ENCODE peak calls at places on chromosome 19, in nine cellular contexts. One of them, this sample, is unnamed.

GRCh38 chr19:19094513-19094912 is 30.7 kb downstream of the SLC25A42 start:
- DNase-seq in fibroblast of pulmonary artery: no peak
- DNase-seq in lower leg skin: no peak
- DNase-seq in AG04450: no peak
- DNase-seq in CD8-positive, alpha-beta T cell: no peak
- DNase-seq in WTC11: no peak
- DNase-seq in type B pancreatic cell: no peak
- DNase-seq in foreskin keratinocyte: no peak
- DNase-seq in brain microvascular endothelial cell: no peak
- DNase-seq in this sample: no peak

GRCh38 chr19:49390978-49391304 is 2.9 kb downstream of the KASH5 start:
- DNase-seq in fibroblast of pulmonary artery: no peak
- DNase-seq in brain microvascular endothelial cell: no peak
- DNase-seq in CD8-positive, alpha-beta T cell: no peak
- DNase-seq in type B pancreatic cell: no peak
- DNase-seq in lower leg skin: no peak
- DNase-seq in foreskin keratinocyte: no peak
- DNase-seq in AG04450: no peak
- DNase-seq in WTC11: no peak
- DNase-seq in this sample: no peak

GRCh38 chr19:38773469-38774177 is at the start of gene LGALS7:
- DNase-seq in type B pancreatic cell: no peak
- DNase-seq in brain microvascular endothelial cell: no peak
- DNase-seq in WTC11: no peak
- DNase-seq in foreskin keratinocyte: no peak
- DNase-seq in lower leg skin: no peak
- DNase-seq in CD8-positive, alpha-beta T cell: no peak
- DNase-seq in AG04450: no peak
- DNase-seq in fibroblast of pulmonary artery: no peak
- DNase-seq in this sample: no peak

GRCh38 chr19:53328967-53329366 is 4.6 kb upstream of the ZNF845 start:
- DNase-seq in foreskin keratinocyte: no peak
- DNase-seq in CD8-positive, alpha-beta T cell: peak; percentile 24
- DNase-seq in brain microvascular endothelial cell: no peak
- DNase-seq in fibroblast of pulmonary artery: peak; percentile 17
- DNase-seq in WTC11: peak; percentile 68
- DNase-seq in lower leg skin: no peak
- DNase-seq in type B pancreatic cell: no peak
- DNase-seq in AG04450: no peak
- DNase-seq in this sample: no peak

GRCh38 chr19:46704379-46705076 is 12.4 kb downstream of the PRKD2 start:
- DNase-seq in foreskin keratinocyte: no peak
- DNase-seq in type B pancreatic cell: no peak
- DNase-seq in CD8-positive, alpha-beta T cell: peak; percentile 80
- DNase-seq in brain microvascular endothelial cell: peak; percentile 37
- DNase-seq in AG04450: no peak
- DNase-seq in lower leg skin: peak; percentile 57
- DNase-seq in WTC11: peak; percentile 96
- DNase-seq in fibroblast of pulmonary artery: peak; percentile 55
- DNase-seq in this sample: peak; percentile 91

GRCh38 chr19:5138606-5139594 is 170.0 kb downstream of the KDM4B start:
- DNase-seq in type B pancreatic cell: no peak
- DNase-seq in AG04450: no peak
- DNase-seq in fibroblast of pulmonary artery: peak; percentile 93
- DNase-seq in WTC11: no peak
- DNase-seq in brain microvascular endothelial cell: peak; percentile 94
- DNase-seq in CD8-positive, alpha-beta T cell: peak; percentile 88
- DNase-seq in lower leg skin: peak; percentile 45
- DNase-seq in foreskin keratinocyte: peak; percentile 16
- DNase-seq in this sample: no peak

GRCh38 chr19:50252111-50252886 is 48.9 kb downstream of the MYH14 start:
- DNase-seq in brain microvascular endothelial cell: peak; percentile 16
- DNase-seq in fibroblast of pulmonary artery: peak; percentile 32
- DNase-seq in type B pancreatic cell: no peak
- DNase-seq in CD8-positive, alpha-beta T cell: no peak
- DNase-seq in lower leg skin: no peak
- DNase-seq in AG04450: no peak
- DNase-seq in WTC11: peak; percentile 82
- DNase-seq in foreskin keratinocyte: no peak
- DNase-seq in this sample: no peak

GRCh38 chr19:3653865-3654513 is 27.4 kb upstream of the CACTIN start:
- DNase-seq in fibroblast of pulmonary artery: no peak
- DNase-seq in brain microvascular endothelial cell: no peak
- DNase-seq in CD8-positive, alpha-beta T cell: no peak
- DNase-seq in lower leg skin: no peak
- DNase-seq in WTC11: peak; percentile 60
- DNase-seq in foreskin keratinocyte: no peak
- DNase-seq in AG04450: no peak
- DNase-seq in type B pancreatic cell: no peak
- DNase-seq in this sample: peak; percentile 60

GRCh38 chr19:36060430-36060829 is 5.7 kb downstream of the WDR62 start:
- DNase-seq in lower leg skin: no peak
- DNase-seq in fibroblast of pulmonary artery: peak; percentile 79
- DNase-seq in AG04450: peak; percentile 29
- DNase-seq in CD8-positive, alpha-beta T cell: no peak
- DNase-seq in brain microvascular endothelial cell: peak; percentile 58
- DNase-seq in foreskin keratinocyte: no peak
- DNase-seq in type B pancreatic cell: no peak
- DNase-seq in WTC11: peak; percentile 54
- DNase-seq in this sample: peak; percentile 82

GRCh38 chr19:48608798-48609263 is 2.3 kb downstream of the SPACA4 start:
- DNase-seq in foreskin keratinocyte: no peak
- DNase-seq in CD8-positive, alpha-beta T cell: peak; percentile 57
- DNase-seq in brain microvascular endothelial cell: peak; percentile 33
- DNase-seq in type B pancreatic cell: no peak
- DNase-seq in AG04450: no peak
- DNase-seq in WTC11: peak; percentile 63
- DNase-seq in fibroblast of pulmonary artery: peak; percentile 49
- DNase-seq in lower leg skin: no peak
- DNase-seq in this sample: peak; percentile 61

GRCh38 chr19:34265221-34265650 is 10.9 kb downstream of the GARRE1 start:
- DNase-seq in CD8-positive, alpha-beta T cell: no peak
- DNase-seq in lower leg skin: no peak
- DNase-seq in foreskin keratinocyte: peak; percentile 55
- DNase-seq in AG04450: no peak
- DNase-seq in WTC11: no peak
- DNase-seq in type B pancreatic cell: no peak
- DNase-seq in brain microvascular endothelial cell: no peak
- DNase-seq in fibroblast of pulmonary artery: no peak
- DNase-seq in this sample: no peak

GRCh38 chr19:55137915-55138314 is 11.1 kb downstream of the TNNT1 start:
- DNase-seq in foreskin keratinocyte: no peak
- DNase-seq in CD8-positive, alpha-beta T cell: no peak
- DNase-seq in lower leg skin: no peak
- DNase-seq in WTC11: no peak
- DNase-seq in AG04450: no peak
- DNase-seq in brain microvascular endothelial cell: no peak
- DNase-seq in fibroblast of pulmonary artery: no peak
- DNase-seq in type B pancreatic cell: no peak
- DNase-seq in this sample: no peak

GRCh38 chr19:926595-927043 is 784 bp downstream of the ARID3A start:
- DNase-seq in foreskin keratinocyte: no peak
- DNase-seq in WTC11: no peak
- DNase-seq in fibroblast of pulmonary artery: peak; percentile 53
- DNase-seq in CD8-positive, alpha-beta T cell: no peak
- DNase-seq in AG04450: no peak
- DNase-seq in type B pancreatic cell: peak; percentile 68
- DNase-seq in lower leg skin: no peak
- DNase-seq in brain microvascular endothelial cell: peak; percentile 28
- DNase-seq in this sample: no peak

GRCh38 chr19:29671393-29672076 is 6.3 kb downstream of the PLEKHF1 start:
- DNase-seq in lower leg skin: no peak
- DNase-seq in WTC11: no peak
- DNase-seq in brain microvascular endothelial cell: peak; percentile 24
- DNase-seq in foreskin keratinocyte: peak; percentile 87
- DNase-seq in CD8-positive, alpha-beta T cell: peak; percentile 96
- DNase-seq in type B pancreatic cell: no peak
- DNase-seq in fibroblast of pulmonary artery: peak; percentile 72
- DNase-seq in AG04450: no peak
- DNase-seq in this sample: no peak

GRCh38 chr19:4229179-4229931 is at the start of gene EBI3:
- DNase-seq in WTC11: no peak
- DNase-seq in fibroblast of pulmonary artery: peak; percentile 63
- DNase-seq in AG04450: no peak
- DNase-seq in lower leg skin: no peak
- DNase-seq in foreskin keratinocyte: no peak
- DNase-seq in CD8-positive, alpha-beta T cell: no peak
- DNase-seq in brain microvascular endothelial cell: peak; percentile 70
- DNase-seq in type B pancreatic cell: no peak
- DNase-seq in this sample: peak; percentile 48

GRCh38 chr19:18216789-18217188 is 9.4 kb downstream of the PDE4C start:
- DNase-seq in foreskin keratinocyte: no peak
- DNase-seq in lower leg skin: no peak
- DNase-seq in AG04450: no peak
- DNase-seq in type B pancreatic cell: no peak
- DNase-seq in brain microvascular endothelial cell: no peak
- DNase-seq in WTC11: no peak
- DNase-seq in fibroblast of pulmonary artery: no peak
- DNase-seq in CD8-positive, alpha-beta T cell: no peak
- DNase-seq in this sample: no peak

GRCh38 chr19:20453424-20453938 is 112.1 kb downstream of the ZNF737 start:
- DNase-seq in type B pancreatic cell: no peak
- DNase-seq in CD8-positive, alpha-beta T cell: no peak
- DNase-seq in fibroblast of pulmonary artery: no peak
- DNase-seq in foreskin keratinocyte: no peak
- DNase-seq in WTC11: no peak
- DNase-seq in AG04450: no peak
- DNase-seq in lower leg skin: no peak
- DNase-seq in brain microvascular endothelial cell: no peak
- DNase-seq in this sample: no peak

GRCh38 chr19:44653977-44654784 is 10.5 kb downstream of the PVR start:
- DNase-seq in WTC11: peak; percentile 83
- DNase-seq in CD8-positive, alpha-beta T cell: peak; percentile 73
- DNase-seq in type B pancreatic cell: no peak
- DNase-seq in foreskin keratinocyte: no peak
- DNase-seq in brain microvascular endothelial cell: peak; percentile 46
- DNase-seq in AG04450: no peak
- DNase-seq in lower leg skin: peak; percentile 69
- DNase-seq in fibroblast of pulmonary artery: peak; percentile 58
- DNase-seq in this sample: peak; percentile 66

GRCh38 chr19:33186835-33187540 is 7.1 kb upstream of the LRP3 start:
- DNase-seq in lower leg skin: no peak
- DNase-seq in foreskin keratinocyte: no peak
- DNase-seq in brain microvascular endothelial cell: no peak
- DNase-seq in type B pancreatic cell: no peak
- DNase-seq in AG04450: no peak
- DNase-seq in WTC11: peak; percentile 17
- DNase-seq in fibroblast of pulmonary artery: no peak
- DNase-seq in CD8-positive, alpha-beta T cell: no peak
- DNase-seq in this sample: no peak

GRCh38 chr19:23203841-23204344 is 46.3 kb downstream of the ZNF724 start:
- DNase-seq in WTC11: peak; percentile 66
- DNase-seq in CD8-positive, alpha-beta T cell: no peak
- DNase-seq in fibroblast of pulmonary artery: no peak
- DNase-seq in lower leg skin: no peak
- DNase-seq in brain microvascular endothelial cell: no peak
- DNase-seq in foreskin keratinocyte: no peak
- DNase-seq in type B pancreatic cell: no peak
- DNase-seq in AG04450: no peak
- DNase-seq in this sample: peak; percentile 48

GRCh38 chr19:11254662-11255061 is 7.7 kb downstream of the DOCK6 start:
- DNase-seq in foreskin keratinocyte: no peak
- DNase-seq in type B pancreatic cell: no peak
- DNase-seq in brain microvascular endothelial cell: no peak
- DNase-seq in AG04450: no peak
- DNase-seq in lower leg skin: no peak
- DNase-seq in fibroblast of pulmonary artery: no peak
- DNase-seq in WTC11: no peak
- DNase-seq in CD8-positive, alpha-beta T cell: no peak
- DNase-seq in this sample: no peak
- TF ChIP-seq CTCF in foreskin keratinocyte: peak; percentile 42
- TF ChIP-seq CTCF in type B pancreatic cell: no peak
- TF ChIP-seq CTCF in brain microvascular endothelial cell: peak; percentile 34
- TF ChIP-seq CTCF in AG04450: no peak
- TF ChIP-seq CTCF in lower leg skin: no peak
- TF ChIP-seq CTCF in fibroblast of pulmonary artery: no peak
- TF ChIP-seq CTCF in WTC11: no peak
- TF ChIP-seq CTCF in CD8-positive, alpha-beta T cell: no peak
- TF ChIP-seq CTCF in this sample: no peak

GRCh38 chr19:10471909-10472308 is 31.2 kb downstream of the KEAP1 start:
- DNase-seq in lower leg skin: no peak
- DNase-seq in fibroblast of pulmonary artery: peak; percentile 64
- DNase-seq in foreskin keratinocyte: no peak
- DNase-seq in WTC11: no peak
- DNase-seq in AG04450: no peak
- DNase-seq in type B pancreatic cell: no peak
- DNase-seq in CD8-positive, alpha-beta T cell: no peak
- DNase-seq in brain microvascular endothelial cell: peak; percentile 35
- DNase-seq in this sample: no peak
- TF ChIP-seq CTCF in lower leg skin: no peak
- TF ChIP-seq CTCF in fibroblast of pulmonary artery: peak; percentile 51
- TF ChIP-seq CTCF in foreskin keratinocyte: peak; percentile 66
- TF ChIP-seq CTCF in WTC11: no peak
- TF ChIP-seq CTCF in AG04450: peak; percentile 56
- TF ChIP-seq CTCF in type B pancreatic cell: peak; percentile 65
- TF ChIP-seq CTCF in CD8-positive, alpha-beta T cell: peak; percentile 29
- TF ChIP-seq CTCF in brain microvascular endothelial cell: peak; percentile 50
- TF ChIP-seq CTCF in this sample: peak; percentile 39

GRCh38 chr19:32138416-32138815 is 207.0 kb upstream of the ZNF507 start:
- DNase-seq in AG04450: no peak
- DNase-seq in WTC11: peak; percentile 24
- DNase-seq in CD8-positive, alpha-beta T cell: no peak
- DNase-seq in foreskin keratinocyte: no peak
- DNase-seq in brain microvascular endothelial cell: no peak
- DNase-seq in type B pancreatic cell: no peak
- DNase-seq in fibroblast of pulmonary artery: no peak
- DNase-seq in lower leg skin: no peak
- DNase-seq in this sample: no peak
- TF ChIP-seq CTCF in AG04450: no peak
- TF ChIP-seq CTCF in WTC11: no peak
- TF ChIP-seq CTCF in CD8-positive, alpha-beta T cell: no peak
- TF ChIP-seq CTCF in foreskin keratinocyte: no peak
- TF ChIP-seq CTCF in brain microvascular endothelial cell: no peak
- TF ChIP-seq CTCF in type B pancreatic cell: peak; percentile 55
- TF ChIP-seq CTCF in fibroblast of pulmonary artery: no peak
- TF ChIP-seq CTCF in lower leg skin: no peak
- TF ChIP-seq CTCF in this sample: peak; percentile 28

DNA sequence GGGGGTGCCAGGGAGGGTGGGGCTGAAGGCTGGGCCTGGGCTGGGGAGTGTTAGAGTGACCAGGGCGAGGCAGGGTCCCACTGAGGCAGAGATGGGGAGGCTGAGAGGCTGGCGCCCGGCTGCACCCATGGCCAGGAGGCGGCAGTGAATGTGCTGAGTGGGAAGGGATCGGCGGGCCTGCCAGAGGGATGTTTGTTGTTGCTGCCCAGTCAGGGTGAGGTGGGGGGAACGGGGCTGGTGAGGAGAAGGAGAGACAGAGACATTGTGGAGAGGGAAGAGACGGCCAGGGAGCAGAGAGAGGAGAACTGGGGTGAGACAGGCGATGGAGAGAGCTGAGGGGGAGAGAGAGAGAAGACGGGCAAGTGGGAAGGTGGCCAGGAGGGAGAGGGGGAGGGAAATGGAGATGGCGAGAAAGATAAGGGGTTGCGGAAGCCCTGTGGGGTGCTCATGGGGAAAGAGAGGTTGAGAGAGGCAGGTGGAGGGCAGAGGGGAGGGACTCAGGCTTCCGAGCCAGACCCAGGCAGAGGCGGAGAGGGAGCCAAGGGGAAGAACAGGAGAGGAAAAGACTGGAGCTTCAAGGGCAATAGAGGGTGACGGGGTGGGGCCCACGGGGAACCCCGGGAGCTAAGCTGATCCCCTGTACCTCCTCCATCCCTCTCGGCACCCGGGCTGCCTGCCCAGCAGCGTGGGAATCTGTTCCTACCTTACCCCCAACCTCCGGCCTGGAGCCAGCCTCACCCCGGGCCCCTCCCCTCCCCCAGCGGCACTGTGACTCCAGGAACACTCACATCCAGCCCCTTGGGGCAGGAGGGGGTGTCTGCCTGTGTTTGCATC is 690 bp upstream of the B3GNT8 start:
- DNase-seq in CD8-positive, alpha-beta T cell: peak; percentile 53
- DNase-seq in brain microvascular endothelial cell: no peak
- DNase-seq in fibroblast of pulmonary artery: no peak
- DNase-seq in lower leg skin: no peak
- DNase-seq in WTC11: peak; percentile 39
- DNase-seq in type B pancreatic cell: no peak
- DNase-seq in foreskin keratinocyte: peak; percentile 27
- DNase-seq in AG04450: no peak
- DNase-seq in this sample: peak; percentile 52
- TF ChIP-seq CTCF in CD8-positive, alpha-beta T cell: no peak
- TF ChIP-seq CTCF in brain microvascular endothelial cell: peak; percentile 10
- TF ChIP-seq CTCF in fibroblast of pulmonary artery: no peak
- TF ChIP-seq CTCF in lower leg skin: no peak
- TF ChIP-seq CTCF in WTC11: no peak
- TF ChIP-seq CTCF in type B pancreatic cell: no peak
- TF ChIP-seq CTCF in foreskin keratinocyte: peak; percentile 34
- TF ChIP-seq CTCF in AG04450: no peak
- TF ChIP-seq CTCF in this sample: no peak